ENCODE peak calls at places on chromosomes 5 and 9, in four cellular contexts. W, R, C and I are unnamed samples. For H3K4me1, the result is how much of the 10 kb centered on the place peaks cover.

GRCh38 chr5:94693845-94694370 is 75.4 kb downstream of the SLF1 start:
- DNase-seq in W (no peak), R (no peak), C (no peak), I (no peak)

GRCh38 chr9:71302776-71303175 is 181.4 kb upstream of the TRPM3 start:
- DNase-seq in W (no peak), R (no peak), C (no peak), I (no peak)

GRCh38 chr5:178211095-178212048 is 7.0 kb downstream of the HNRNPAB start:
- DNase-seq in W (no peak), R (peak), C (no peak), I (no peak)

GRCh38 chr9:73067074-73067473 is 84.6 kb upstream of the ANXA1 start:
- DNase-seq in W (no peak), R (no peak), C (peak), I (no peak)

GRCh38 chr5:147349241-147349640 is 114.4 kb downstream of the STK32A start:
- DNase-seq in W (no peak), R (no peak), C (no peak), I (no peak)

GRCh38 chr9:89466451-89467277 is 31.2 kb downstream of the SEMA4D start:
- DNase-seq in W (no peak), R (peak), C (no peak), I (no peak)

GRCh38 chr5:155222393-155222792 is 208.8 kb downstream of the KIF4B start:
- DNase-seq in W (no peak), R (no peak), C (no peak), I (no peak)

GRCh38 chr5:121870489-121870888 is 18.8 kb downstream of the FTMT start:
- DNase-seq in W (peak), R (no peak), C (no peak), I (no peak)

DNA sequence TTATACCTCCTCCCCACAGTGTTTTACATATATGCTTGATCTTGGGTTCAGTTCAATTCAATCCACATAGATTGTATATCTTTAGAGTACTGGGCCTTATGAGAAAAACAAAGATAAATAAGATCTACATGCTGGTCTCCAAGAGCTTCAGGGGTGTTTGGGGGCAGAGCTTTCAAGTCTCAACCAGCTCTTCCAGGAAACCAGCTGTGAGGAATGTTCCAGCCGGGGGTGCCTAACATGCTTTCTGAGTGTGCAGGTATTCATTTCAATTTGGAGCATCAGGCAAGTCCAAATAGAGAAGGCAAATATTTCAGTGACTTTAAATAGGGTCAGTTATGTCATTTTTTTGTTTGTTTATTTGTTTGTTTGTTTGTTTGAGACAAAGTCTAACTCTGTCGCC is 5.7 kb upstream of the RAPGEF1 start:
- DNase-seq in W (no peak), R (no peak), C (no peak), I (no peak)
- H3K4me1 ChIP-seq in W (under half), R (under half), C (under half), I (under half)

GRCh38 chr9:8674550-8674949 is 875.0 kb upstream of the DMAC1 start:
- DNase-seq in W (no peak), R (no peak), C (no peak), I (no peak)
- H3K4me1 ChIP-seq in W (under half), R (under half), C (under half), I (under half)

DNA sequence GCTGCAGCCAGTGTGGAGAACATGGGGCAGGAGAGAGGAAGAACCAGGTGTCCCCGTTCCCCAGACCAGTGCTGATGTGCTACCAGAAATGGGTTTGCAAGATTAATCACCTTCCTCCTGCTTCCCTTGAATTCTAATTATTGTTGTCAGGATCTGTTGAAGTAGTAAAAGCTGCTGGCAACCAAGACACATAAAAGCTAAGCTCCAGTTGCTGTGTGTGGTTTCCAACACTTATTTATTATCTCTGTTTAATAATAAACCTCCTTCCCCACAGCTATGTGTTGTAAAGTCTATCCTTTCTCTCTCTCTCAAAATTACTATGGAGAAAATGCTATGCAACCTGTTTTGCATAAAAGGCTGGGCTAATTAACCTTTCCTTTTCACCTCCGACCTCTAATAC is 2.3 kb upstream of the RETREG1 start:
- DNase-seq in W (no peak), R (no peak), C (no peak), I (no peak)
- H3K4me1 ChIP-seq in W (under half), R (under half), C (under half), I (under half)

GRCh38 chr9:126411948-126412284 is 85.3 kb downstream of the MVB12B start:
- DNase-seq in W (no peak), R (no peak), C (no peak), I (no peak)
- H3K4me1 ChIP-seq in W (under half), R (under half), C (under half), I (under half)

GRCh38 chr5:157212307-157212706 is 31.7 kb downstream of the ITK start:
- DNase-seq in W (no peak), R (no peak), C (no peak), I (no peak)
- H3K4me1 ChIP-seq in W (under half), R (under half), C (under half), I (under half)

GRCh38 chr5:159915913-159916840 is at the start of gene ADRA1B:
- DNase-seq in W (no peak), R (peak), C (peak), I (peak)
- H3K4me1 ChIP-seq in W (under half), R (under half), C (under half), I (under half)

DNA sequence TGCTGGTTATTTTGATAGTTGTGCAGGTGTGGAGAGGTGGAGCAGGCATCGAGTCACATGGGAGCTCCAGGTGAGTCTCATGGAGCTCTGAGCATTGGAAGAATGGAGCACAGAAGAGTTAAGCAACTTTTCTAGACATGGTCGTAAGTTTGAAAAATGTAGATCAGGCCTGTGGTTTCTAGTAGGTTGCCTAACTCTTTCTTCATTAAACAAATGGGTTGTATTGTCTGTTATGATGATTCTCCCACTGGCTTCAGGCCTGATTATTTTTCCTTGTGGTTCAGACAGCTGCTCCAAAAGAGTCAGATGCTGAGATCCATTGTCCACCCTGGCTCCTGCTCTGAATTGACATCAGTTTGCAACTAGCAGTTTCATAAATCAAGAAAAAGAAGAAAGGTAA is 80.3 kb upstream of the RPS23 start:
- DNase-seq in W (no peak), R (no peak), C (no peak), I (no peak)
- H3K4me1 ChIP-seq in W (under half), R (under half), C (under half), I (under half)

GRCh38 chr9:136525841-136526499 is 19.9 kb downstream of the NOTCH1 start:
- DNase-seq in W (no peak), R (peak), C (no peak), I (no peak)

GRCh38 chr9:136527131-136527530 is 18.7 kb downstream of the NOTCH1 start:
- DNase-seq in W (no peak), R (no peak), C (no peak), I (no peak)

GRCh38 chr9:136527721-136528710 is 17.8 kb downstream of the NOTCH1 start:
- DNase-seq in W (no peak), R (no peak), C (no peak), I (no peak)

GRCh38 chr9:136525207-136525606 is 20.6 kb downstream of the NOTCH1 start:
- DNase-seq in W (no peak), R (no peak), C (no peak), I (no peak)

GRCh38 chr9:136526625-136527066 is 19.2 kb downstream of the NOTCH1 start:
- DNase-seq in W (no peak), R (no peak), C (no peak), I (no peak)
- H3K4me1 ChIP-seq in W (under half), R (half or more), C (under half), I (under half)

GRCh38 chr5:91022518-91022917 is 360.6 kb downstream of the ARRDC3 start:
- DNase-seq in W (no peak), R (no peak), C (no peak), I (no peak)

GRCh38 chr5:91025449-91025848 is 357.7 kb downstream of the ARRDC3 start:
- DNase-seq in W (no peak), R (no peak), C (no peak), I (no peak)

GRCh38 chr5:91024727-91025126 is 358.4 kb downstream of the ARRDC3 start:
- DNase-seq in W (no peak), R (no peak), C (no peak), I (no peak)

GRCh38 chr5:91025956-91026355 is 357.2 kb downstream of the ARRDC3 start:
- DNase-seq in W (no peak), R (no peak), C (no peak), I (no peak)

GRCh38 chr5:91024160-91024559 is 359.0 kb downstream of the ARRDC3 start:
- DNase-seq in W (no peak), R (no peak), C (no peak), I (no peak)
- H3K4me1 ChIP-seq in W (under half), R (half or more), C (under half), I (under half)